ENCODE peak calls at places on chromosomes 3 and 15, in five cellular contexts. D is breast epithelium, M is thoracic aorta, N is BE2C, W is BJ. K is an unnamed sample.
A peak's percentile ranks its signal among the peaks of the same experiment; 100 is the strongest.

GRCh38 chr15:29312387-29312786 is 42.8 kb upstream of the NSMCE3 start:
- DNase-seq in D (no peak), N (no peak), W (peak; percentile 14), M (no peak), K (peak; percentile 76)

GRCh38 chr3:17973559-17973906 is 231.1 kb upstream of the TBC1D5 start:
- DNase-seq in W (no peak), D (no peak), M (no peak), N (no peak), K (no peak)

GRCh38 chr3:143697975-143698374 is 150.3 kb downstream of the SLC9A9 start:
- DNase-seq in D (no peak), W (no peak), N (peak; percentile 27), M (no peak), K (no peak)

GRCh38 chr3:117350386-117350785 is 640.8 kb downstream of the TUSC7 start:
- DNase-seq in N (no peak), M (no peak), D (no peak), W (no peak), K (no peak)

GRCh38 chr3:115624898-115625297 is 1.6 kb downstream of the GAP43 start:
- DNase-seq in N (no peak), W (no peak), D (no peak), M (no peak), K (no peak)

GRCh38 chr15:96296264-96296663 is 34.2 kb upstream of the NR2F2 start:
- DNase-seq in N (no peak), M (no peak), D (no peak), W (no peak), K (peak; percentile 64)

GRCh38 chr15:88391700-88392099 is 75.5 kb downstream of the MRPL46 start:
- DNase-seq in D (no peak), N (no peak), W (no peak), M (no peak), K (no peak)

GRCh38 chr3:10758304-10759037 is 57.6 kb upstream of the SLC6A11 start:
- DNase-seq in D (peak; percentile 69), W (no peak), M (no peak), N (peak; percentile 50), K (peak; percentile 78)

GRCh38 chr3:114092151-114093000 is 35.8 kb downstream of the QTRT2 start:
- DNase-seq in N (no peak), W (no peak), D (no peak), M (no peak), K (peak; percentile 44)

GRCh38 chr3:142808103-142808917 is 80.6 kb downstream of the PCOLCE2 start:
- DNase-seq in W (peak; percentile 2), N (no peak), D (no peak), M (no peak), K (peak; percentile 72)

GRCh38 chr3:39138804-39139415 is 14.5 kb downstream of the CSRNP1 start:
- DNase-seq in M (no peak), D (no peak), N (no peak), W (no peak), K (no peak)

GRCh38 chr15:55829826-55830225 is 86.9 kb upstream of the PRTG start:
- DNase-seq in N (no peak), D (no peak), M (no peak), W (no peak), K (no peak)

GRCh38 chr15:92082217-92082843 is 228.8 kb downstream of the SLCO3A1 start:
- DNase-seq in D (peak; percentile 60), M (no peak), W (peak; percentile 6), N (peak; percentile 78), K (peak; percentile 83)

GRCh38 chr3:190435618-190436017 is 14.1 kb downstream of the TMEM207 start:
- DNase-seq in M (no peak), D (no peak), N (no peak), W (no peak), K (peak; percentile 11)

GRCh38 chr15:89127054-89127702 is 38.9 kb downstream of the ABHD2 start:
- DNase-seq in N (no peak), D (no peak), W (no peak), M (no peak), K (no peak)

GRCh38 chr3:73681610-73682009 is 56.9 kb upstream of the PDZRN3 start:
- DNase-seq in D (no peak), N (no peak), W (peak; percentile 56), M (no peak), K (peak; percentile 32)

GRCh38 chr15:63173116-63173470 is 15.8 kb upstream of the RPS27L start:
- DNase-seq in M (no peak), W (no peak), N (no peak), D (no peak), K (no peak)

GRCh38 chr3:150346956-150347863 is 60.9 kb upstream of the TSC22D2 start:
- DNase-seq in D (no peak), N (no peak), M (no peak), W (no peak), K (no peak)

GRCh38 chr3:187719628-187720336 is 17.4 kb upstream of the RTP2 start:
- DNase-seq in M (no peak), N (no peak), W (no peak), D (no peak), K (no peak)

GRCh38 chr15:41585140-41586047 is 26.4 kb downstream of the TYRO3 start:
- DNase-seq in M (no peak), N (peak; percentile 68), W (no peak), D (no peak), K (peak; percentile 69)

GRCh38 chr15:41583795-41584194 is 24.8 kb downstream of the TYRO3 start:
- DNase-seq in M (no peak), N (no peak), W (no peak), D (no peak), K (no peak)

GRCh38 chr15:41581110-41581509 is 22.1 kb downstream of the TYRO3 start:
- DNase-seq in W (no peak), N (no peak), D (no peak), M (no peak), K (no peak)

GRCh38 chr15:41578736-41579383 is 19.8 kb downstream of the TYRO3 start:
- DNase-seq in M (no peak), N (no peak), D (no peak), W (no peak), K (no peak)

DNA sequence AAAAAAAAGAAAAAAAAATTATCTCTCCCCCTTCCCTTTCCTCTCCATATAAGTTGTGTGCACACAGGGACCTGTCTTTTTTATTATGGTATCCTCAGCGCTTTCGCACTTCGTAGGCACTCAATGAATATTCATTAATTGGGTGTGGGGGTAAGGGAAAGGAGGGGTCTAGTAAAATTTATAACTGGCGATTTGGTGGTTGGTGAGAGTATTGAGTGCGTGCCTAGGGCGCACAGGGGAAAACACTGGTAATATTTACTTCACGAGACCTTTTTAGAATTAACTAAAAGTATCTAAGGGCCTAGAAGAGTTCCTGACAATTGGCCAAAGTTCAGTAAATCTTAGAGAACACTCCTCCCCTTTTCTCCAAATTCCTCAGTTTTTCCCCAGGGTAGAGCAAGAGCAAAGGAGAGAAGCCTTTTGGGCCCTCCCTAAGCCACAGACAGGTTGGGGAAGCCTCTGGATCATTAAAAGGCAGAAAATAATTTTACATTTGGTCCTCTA is 25.7 kb downstream of the TYRO3 start:
- DNase-seq in W (no peak), D (no peak), N (no peak), M (no peak), K (no peak)
- H3K4me3 ChIP-seq in W (no peak overlapping the region), D (peak overlapping the region; percentile 58), N (peak overlapping the region; percentile 64), M (peak overlapping the region; percentile 75), K (no peak overlapping the region)

GRCh38 chr3:175957427-175957826 is 1098.3 kb downstream of the NAALADL2 start:
- DNase-seq in M (no peak), D (no peak), N (no peak), W (no peak), K (no peak)

GRCh38 chr3:175951047-175951694 is 1092.0 kb downstream of the NAALADL2 start:
- DNase-seq in M (no peak), W (peak; percentile 63), N (no peak), D (no peak), K (no peak)

DNA sequence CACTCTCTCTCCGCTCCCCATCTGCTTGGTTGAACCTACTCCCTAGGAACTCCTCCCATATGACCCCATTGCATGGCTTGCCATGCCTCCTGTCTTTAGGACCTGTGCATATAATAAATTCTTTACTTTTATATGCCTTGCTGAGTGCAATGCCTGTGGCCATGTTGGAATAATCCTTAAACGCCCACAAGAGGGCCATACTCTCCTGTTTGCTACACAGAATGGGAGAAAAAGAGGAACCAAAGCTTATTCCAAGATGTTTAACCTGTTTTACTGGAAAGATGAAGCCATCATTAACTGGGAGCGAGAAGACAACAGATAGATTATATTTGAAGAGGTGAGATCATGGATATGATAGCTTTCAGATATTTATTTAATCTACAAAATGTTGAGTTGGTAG is 1097.8 kb downstream of the NAALADL2 start:
- DNase-seq in N (no peak), W (no peak), D (no peak), M (no peak), K (peak; percentile 17)
- TF ChIP-seq CTCF in N (peak; percentile 70), W (peak; percentile 21), D (no peak), M (no peak), K (peak; percentile 31)

GRCh38 chr3:184259878-184260570 is 1.3 kb downstream of the CAMK2N2 start:
- DNase-seq in W (no peak), M (no peak), D (no peak), N (peak; percentile 55), K (peak; percentile 30)
- H3K4me3 ChIP-seq in W (peak overlapping the region; percentile 29), M (peak overlapping the region; percentile 70), D (peak overlapping the region; percentile 55), N (peak overlapping the region; percentile 67), K (peak overlapping the region; percentile 41)

GRCh38 chr3:181329024-181329423 is 339.5 kb upstream of the DNAJC19 start:
- DNase-seq in W (no peak), M (no peak), N (no peak), D (no peak), K (no peak)

GRCh38 chr3:181330821-181331563 is 341.5 kb upstream of the DNAJC19 start:
- DNase-seq in W (no peak), N (no peak), D (no peak), M (no peak), K (no peak)

GRCh38 chr3:181327349-181327748 is 337.8 kb upstream of the DNAJC19 start:
- DNase-seq in W (no peak), N (no peak), D (no peak), M (no peak), K (no peak)

GRCh38 chr3:181330257-181330656 is 340.7 kb upstream of the DNAJC19 start:
- DNase-seq in W (no peak), N (no peak), M (no peak), D (no peak), K (no peak)

DNA sequence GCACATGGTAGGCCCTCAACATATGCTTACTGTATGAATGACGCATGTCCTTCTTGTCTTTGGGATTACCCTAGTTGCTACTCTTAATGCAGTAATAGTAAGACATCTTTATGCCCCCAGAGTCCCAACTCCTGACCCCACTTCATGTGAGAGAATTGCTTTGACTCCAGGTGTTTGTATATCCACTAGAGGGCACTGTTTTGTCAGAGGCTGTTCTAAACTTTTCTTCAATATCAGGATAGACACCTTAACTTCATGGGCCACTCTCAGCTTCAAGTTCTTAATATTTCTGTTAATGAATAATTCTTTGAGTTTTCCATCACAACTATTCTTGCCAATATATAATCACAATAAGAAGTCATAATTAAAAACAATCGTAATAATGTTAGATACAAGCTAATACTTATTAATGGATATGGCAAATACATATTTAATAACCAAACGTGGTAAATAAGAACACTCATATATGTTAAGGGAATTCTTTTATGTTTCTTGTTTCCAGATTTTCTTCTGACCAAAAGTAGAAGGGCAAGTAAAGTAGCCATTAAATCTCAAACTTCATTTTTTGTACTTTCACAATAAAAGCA is 337.2 kb upstream of the DNAJC19 start:
- DNase-seq in M (no peak), W (no peak), D (no peak), N (peak; percentile 22), K (peak; percentile 39)
- TF ChIP-seq CTCF in M (no peak), W (no peak), D (peak; percentile 14), N (peak; percentile 83), K (peak; percentile 64)

K was measured in fibroblast of pulmonary artery.